ENCODE peak calls at places on chromosomes 5 and 9, in five cellular contexts. Y is naive thymus-derived CD4-positive, alpha-beta T cell; Z is osteoblast; V is left ventricle myocardium inferior; N is mammary epithelial cell. J is an unnamed sample. For H3K36me3, the result is how much of the 10 kb centered on the place peaks cover.

GRCh38 chr5:116516021-116516420 is 58.6 kb downstream of the SEMA6A start:
- DNase-seq in Z (no peak), Y (no peak), N (no peak), V (no peak), J (no peak)

GRCh38 chr5:139131062-139131856 is 66.9 kb downstream of the SIL1 start:
- DNase-seq in N (no peak), Z (peak), V (peak), Y (no peak), J (no peak)

GRCh38 chr5:60677831-60678664 is 21.9 kb downstream of the DEPDC1B start:
- DNase-seq in Y (no peak), Z (peak), N (peak), V (no peak), J (peak)

GRCh38 chr9:124399323-124399962 is 15.8 kb downstream of the PSMB7 start:
- DNase-seq in Y (no peak), V (peak), N (peak), Z (peak), J (no peak)

GRCh38 chr5:36901856-36902255 is 25.3 kb downstream of the NIPBL start:
- DNase-seq in V (no peak), N (no peak), Y (no peak), Z (no peak), J (no peak)

GRCh38 chr5:73295447-73295846 is 122.5 kb downstream of the TMEM174 start:
- DNase-seq in V (no peak), N (no peak), Y (no peak), Z (no peak), J (no peak)

GRCh38 chr9:120937596-120937995 is 11.0 kb upstream of the TRAF1 start:
- DNase-seq in N (no peak), Z (no peak), V (no peak), Y (no peak), J (no peak)

GRCh38 chr9:135341612-135342169 is 137.9 kb upstream of the PPP1R26 start:
- DNase-seq in V (no peak), N (no peak), Y (no peak), Z (peak), J (no peak)

GRCh38 chr9:108800632-108801099 is 55.1 kb downstream of the ACTL7B start:
- DNase-seq in V (peak), N (no peak), Y (no peak), Z (no peak), J (no peak)

GRCh38 chr9:82982271-82982880 is 80.6 kb downstream of the RASEF start:
- DNase-seq in Z (no peak), Y (no peak), N (peak), V (no peak), J (no peak)

GRCh38 chr5:107067391-107067790 is 603.3 kb downstream of the EFNA5 start:
- DNase-seq in N (no peak), Z (no peak), Y (no peak), V (peak), J (no peak)

GRCh38 chr5:85000671-85001070 is 616.0 kb upstream of the EDIL3 start:
- DNase-seq in N (no peak), V (no peak), Y (no peak), Z (peak), J (no peak)
- H3K36me3 ChIP-seq in N (under half), V (under half), Y (under half), Z (under half), J (under half)

DNA sequence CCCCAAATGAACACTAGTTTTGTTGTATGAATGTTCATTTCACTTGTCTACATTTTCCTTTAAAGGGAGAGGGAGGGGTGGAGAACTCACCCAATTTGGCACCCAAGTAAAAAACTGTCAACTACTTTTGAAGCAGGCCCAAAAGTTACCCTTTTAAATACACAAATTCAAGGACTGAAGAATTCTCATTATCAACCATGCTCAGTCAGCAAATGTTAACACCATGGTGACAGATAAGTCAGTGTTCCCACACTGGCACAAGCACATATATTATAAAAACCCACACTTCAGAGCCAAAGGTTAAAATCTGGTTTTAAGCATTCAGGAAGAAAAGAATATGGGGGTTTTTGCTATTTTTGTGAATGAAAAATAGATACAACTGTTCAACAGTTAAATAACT is 31.6 kb downstream of the CSNK1A1 start:
- DNase-seq in V (no peak), Z (no peak), Y (no peak), N (no peak), J (no peak)
- H3K36me3 ChIP-seq in V (under half), Z (under half), Y (under half), N (under half), J (half or more)

GRCh38 chr5:177036921-177037320 is 14.4 kb downstream of the ZNF346 start:
- DNase-seq in V (no peak), Y (no peak), Z (no peak), N (no peak), J (no peak)

GRCh38 chr5:177040814-177041410 is 18.4 kb downstream of the ZNF346 start:
- DNase-seq in N (peak), Z (peak), V (no peak), Y (no peak), J (peak)

GRCh38 chr5:177035982-177036381 is 13.5 kb downstream of the ZNF346 start:
- DNase-seq in Z (no peak), Y (no peak), N (no peak), V (no peak), J (peak)

GRCh38 chr5:177041936-177042335 is 19.4 kb downstream of the ZNF346 start:
- DNase-seq in N (no peak), Y (no peak), V (no peak), Z (no peak), J (no peak)

GRCh38 chr5:177036443-177036842 is 13.9 kb downstream of the ZNF346 start:
- DNase-seq in N (no peak), Z (no peak), Y (no peak), V (no peak), J (no peak)
- H3K36me3 ChIP-seq in N (under half), Z (under half), Y (under half), V (under half), J (under half)

GRCh38 chr9:133151601-133152525 is 11.9 kb downstream of the GBGT1 start:
- DNase-seq in Y (no peak), V (no peak), N (no peak), Z (peak), J (no peak)
- H3K36me3 ChIP-seq in Y (under half), V (under half), N (under half), Z (under half), J (under half)

GRCh38 chr9:90611121-90611520 is 31.5 kb downstream of the DIRAS2 start:
- DNase-seq in Y (no peak), N (no peak), V (no peak), Z (no peak), J (no peak)

GRCh38 chr9:90616806-90617205 is 25.8 kb downstream of the DIRAS2 start:
- DNase-seq in N (no peak), Y (no peak), V (no peak), Z (no peak), J (no peak)

GRCh38 chr9:90611568-90611967 is 31.1 kb downstream of the DIRAS2 start:
- DNase-seq in Y (no peak), N (no peak), V (no peak), Z (no peak), J (no peak)

GRCh38 chr9:90612957-90613356 is 29.7 kb downstream of the DIRAS2 start:
- DNase-seq in Y (no peak), N (no peak), Z (no peak), V (no peak), J (no peak)

GRCh38 chr9:90613502-90613901 is 29.1 kb downstream of the DIRAS2 start:
- DNase-seq in V (no peak), Y (no peak), N (no peak), Z (no peak), J (no peak)
- H3K36me3 ChIP-seq in V (under half), Y (under half), N (under half), Z (under half), J (under half)

GRCh38 chr5:168195110-168195509 is 96.3 kb upstream of the WWC1 start:
- DNase-seq in N (no peak), V (no peak), Y (no peak), Z (no peak), J (no peak)
- H3K36me3 ChIP-seq in N (under half), V (under half), Y (under half), Z (under half), J (under half)

GRCh38 chr9:6590772-6591384 is 54.7 kb downstream of the GLDC start:
- DNase-seq in Y (no peak), V (no peak), N (no peak), Z (no peak), J (no peak)
- H3K36me3 ChIP-seq in Y (under half), V (under half), N (under half), Z (under half), J (under half)

GRCh38 chr9:92044945-92045344 is 70.3 kb downstream of the SPTLC1 start:
- DNase-seq in N (no peak), V (no peak), Z (no peak), Y (no peak), J (no peak)

GRCh38 chr9:92046676-92047075 is 68.5 kb downstream of the SPTLC1 start:
- DNase-seq in V (no peak), Z (no peak), N (no peak), Y (no peak), J (no peak)

GRCh38 chr9:92047500-92047899 is 67.7 kb downstream of the SPTLC1 start:
- DNase-seq in V (no peak), Y (no peak), Z (no peak), N (no peak), J (no peak)

GRCh38 chr9:92048924-92049625 is 66.1 kb downstream of the SPTLC1 start:
- DNase-seq in Z (no peak), N (no peak), Y (no peak), V (no peak), J (peak)
- H3K36me3 ChIP-seq in Z (half or more), N (under half), Y (under half), V (half or more), J (under half)

GRCh38 chr9:132923346-132923902 is 21.0 kb downstream of the TSC1 start:
- DNase-seq in N (peak), Y (no peak), Z (no peak), V (no peak), J (no peak)

GRCh38 chr9:132914924-132915323 is 29.5 kb downstream of the TSC1 start:
- DNase-seq in Y (no peak), Z (no peak), V (no peak), N (no peak), J (no peak)

DNA sequence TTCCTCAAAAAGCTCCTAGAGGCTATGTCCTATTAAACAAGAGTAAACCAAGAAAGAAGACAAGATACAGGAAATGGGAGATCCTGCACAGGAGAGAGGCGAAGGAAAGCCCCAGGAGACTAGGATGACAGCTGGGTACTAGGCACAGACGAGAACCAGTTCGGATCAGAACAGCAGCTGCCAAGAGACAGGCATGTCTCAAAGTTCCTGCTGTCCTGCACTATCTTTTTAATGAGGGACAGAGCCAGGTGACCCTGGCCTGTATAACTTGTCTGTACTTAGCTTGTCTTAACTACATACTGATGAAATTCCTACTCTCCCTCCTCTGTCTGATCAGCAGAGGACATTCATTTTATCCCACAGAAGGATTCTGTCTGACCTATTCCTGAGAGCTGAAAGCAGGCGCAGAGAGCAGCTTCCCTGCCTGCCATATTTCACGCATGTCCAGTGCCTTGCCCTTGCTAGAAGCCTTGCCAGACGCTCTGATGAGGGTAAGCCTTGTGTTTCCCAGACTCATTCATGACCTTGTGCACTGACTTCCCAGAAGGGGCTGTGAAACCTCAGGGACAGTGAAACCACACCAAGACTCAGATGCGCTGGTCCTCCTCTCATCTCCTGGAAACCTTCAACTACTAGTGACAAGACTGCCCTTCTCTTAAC is 24.7 kb downstream of the TSC1 start:
- DNase-seq in N (no peak), Y (no peak), Z (no peak), V (no peak), J (no peak)
- H3K36me3 ChIP-seq in N (under half), Y (under half), Z (half or more), V (half or more), J (under half)

GRCh38 chr5:74990194-74990593 is 62.2 kb downstream of the GCNT4 start:
- DNase-seq in Z (no peak), V (no peak), Y (no peak), N (no peak), J (no peak)
- H3K36me3 ChIP-seq in Z (under half), V (under half), Y (under half), N (under half), J (under half)

J was measured in A673.